ENCODE peak calls at places on chromosomes 13 and 19, in six cellular contexts. One of them, this sample, is unnamed.

GRCh38 chr13:51844862-51845573 is at the start of gene TMEM272:
- DNase-seq in cardiac fibroblast: peak
- DNase-seq in brain microvascular endothelial cell: peak
- DNase-seq in left lung: peak
- DNase-seq in ovary: peak
- DNase-seq in breast epithelium: no peak
- DNase-seq in this sample: no peak

GRCh38 chr13:59793107-59793506 is 370.6 kb downstream of the DIAPH3 start:
- DNase-seq in cardiac fibroblast: no peak
- DNase-seq in brain microvascular endothelial cell: no peak
- DNase-seq in left lung: no peak
- DNase-seq in ovary: no peak
- DNase-seq in breast epithelium: no peak
- DNase-seq in this sample: no peak

GRCh38 chr19:20840371-20840770 is 64.3 kb downstream of the ZNF66 start:
- DNase-seq in cardiac fibroblast: no peak
- DNase-seq in brain microvascular endothelial cell: no peak
- DNase-seq in left lung: no peak
- DNase-seq in ovary: no peak
- DNase-seq in breast epithelium: no peak
- DNase-seq in this sample: no peak

GRCh38 chr19:16327131-16327450 is 2.5 kb downstream of the KLF2 start:
- DNase-seq in cardiac fibroblast: no peak
- DNase-seq in brain microvascular endothelial cell: no peak
- DNase-seq in left lung: no peak
- DNase-seq in ovary: no peak
- DNase-seq in breast epithelium: no peak
- DNase-seq in this sample: no peak

GRCh38 chr19:10568444-10568825 is 344 bp downstream of the CDKN2D start:
- DNase-seq in cardiac fibroblast: no peak
- DNase-seq in brain microvascular endothelial cell: no peak
- DNase-seq in left lung: no peak
- DNase-seq in ovary: no peak
- DNase-seq in breast epithelium: peak
- DNase-seq in this sample: peak

GRCh38 chr13:98547455-98547854 is 29.5 kb downstream of the STK24 start:
- DNase-seq in cardiac fibroblast: no peak
- DNase-seq in brain microvascular endothelial cell: no peak
- DNase-seq in left lung: no peak
- DNase-seq in ovary: no peak
- DNase-seq in breast epithelium: no peak
- DNase-seq in this sample: no peak

GRCh38 chr19:36483653-36484052 is 5.7 kb downstream of the ZNF566 start:
- DNase-seq in cardiac fibroblast: no peak
- DNase-seq in brain microvascular endothelial cell: no peak
- DNase-seq in left lung: no peak
- DNase-seq in ovary: no peak
- DNase-seq in breast epithelium: no peak
- DNase-seq in this sample: no peak

GRCh38 chr19:3129112-3129511 is 6.7 kb upstream of the GNA15 start:
- DNase-seq in cardiac fibroblast: peak
- DNase-seq in brain microvascular endothelial cell: peak
- DNase-seq in left lung: no peak
- DNase-seq in ovary: no peak
- DNase-seq in breast epithelium: no peak
- DNase-seq in this sample: no peak

GRCh38 chr19:38095411-38096308 is 128.4 kb downstream of the DPF1 start:
- DNase-seq in cardiac fibroblast: peak
- DNase-seq in brain microvascular endothelial cell: peak
- DNase-seq in left lung: no peak
- DNase-seq in ovary: peak
- DNase-seq in breast epithelium: peak
- DNase-seq in this sample: no peak

GRCh38 chr13:35874704-35875103 is 256.5 kb downstream of the DCLK1 start:
- DNase-seq in cardiac fibroblast: no peak
- DNase-seq in brain microvascular endothelial cell: no peak
- DNase-seq in left lung: no peak
- DNase-seq in ovary: no peak
- DNase-seq in breast epithelium: no peak
- DNase-seq in this sample: no peak

GRCh38 chr13:70310720-70311119 is 202.5 kb upstream of the KLHL1 start:
- DNase-seq in cardiac fibroblast: peak
- DNase-seq in brain microvascular endothelial cell: peak
- DNase-seq in left lung: no peak
- DNase-seq in ovary: no peak
- DNase-seq in breast epithelium: no peak
- DNase-seq in this sample: no peak

GRCh38 chr13:24911135-24911524 is 147.2 kb downstream of the RNF17 start:
- DNase-seq in cardiac fibroblast: peak
- DNase-seq in brain microvascular endothelial cell: peak
- DNase-seq in left lung: no peak
- DNase-seq in ovary: no peak
- DNase-seq in breast epithelium: no peak
- DNase-seq in this sample: no peak

GRCh38 chr19:19539738-19540703 is 2.0 kb downstream of the CILP2 start:
- DNase-seq in cardiac fibroblast: peak
- DNase-seq in brain microvascular endothelial cell: peak
- DNase-seq in left lung: peak
- DNase-seq in ovary: peak
- DNase-seq in breast epithelium: no peak
- DNase-seq in this sample: peak

GRCh38 chr13:89822467-89822866 is 1525.0 kb upstream of the MIR17HG start:
- DNase-seq in cardiac fibroblast: no peak
- DNase-seq in brain microvascular endothelial cell: no peak
- DNase-seq in left lung: no peak
- DNase-seq in ovary: no peak
- DNase-seq in breast epithelium: no peak
- DNase-seq in this sample: no peak

GRCh38 chr13:65999441-65999840 is 1230.7 kb downstream of the PCDH9 start:
- DNase-seq in cardiac fibroblast: no peak
- DNase-seq in brain microvascular endothelial cell: no peak
- DNase-seq in left lung: no peak
- DNase-seq in ovary: no peak
- DNase-seq in breast epithelium: no peak
- DNase-seq in this sample: no peak

GRCh38 chr13:78382946-78383542 is 220.3 kb downstream of the POU4F1 start:
- DNase-seq in cardiac fibroblast: no peak
- DNase-seq in brain microvascular endothelial cell: no peak
- DNase-seq in left lung: no peak
- DNase-seq in ovary: no peak
- DNase-seq in breast epithelium: no peak
- DNase-seq in this sample: no peak

GRCh38 chr13:99983401-99984133 is 2.0 kb downstream of the ZIC2 start:
- DNase-seq in cardiac fibroblast: no peak
- DNase-seq in brain microvascular endothelial cell: no peak
- DNase-seq in left lung: no peak
- DNase-seq in ovary: no peak
- DNase-seq in breast epithelium: no peak
- DNase-seq in this sample: no peak

GRCh38 chr13:46679369-46680180 is 117.4 kb downstream of the ESD start:
- DNase-seq in cardiac fibroblast: peak
- DNase-seq in brain microvascular endothelial cell: peak
- DNase-seq in left lung: no peak
- DNase-seq in ovary: peak
- DNase-seq in breast epithelium: no peak
- DNase-seq in this sample: no peak

GRCh38 chr19:29006057-29006735 is 206.8 kb downstream of the UQCRFS1 start:
- DNase-seq in cardiac fibroblast: no peak
- DNase-seq in brain microvascular endothelial cell: no peak
- DNase-seq in left lung: no peak
- DNase-seq in ovary: no peak
- DNase-seq in breast epithelium: no peak
- DNase-seq in this sample: no peak

GRCh38 chr13:27170221-27170520 is 1.4 kb downstream of the USP12 start:
- DNase-seq in cardiac fibroblast: peak
- DNase-seq in brain microvascular endothelial cell: peak
- DNase-seq in left lung: no peak
- DNase-seq in ovary: no peak
- DNase-seq in breast epithelium: no peak
- DNase-seq in this sample: no peak

GRCh38 chr19:292281-292884 is 1.2 kb upstream of the PLPP2 start:
- DNase-seq in cardiac fibroblast: no peak
- DNase-seq in brain microvascular endothelial cell: no peak
- DNase-seq in left lung: peak
- DNase-seq in ovary: no peak
- DNase-seq in breast epithelium: no peak
- DNase-seq in this sample: no peak

GRCh38 chr19:290539-291521 is at the start of gene PLPP2:
- DNase-seq in cardiac fibroblast: peak
- DNase-seq in brain microvascular endothelial cell: no peak
- DNase-seq in left lung: peak
- DNase-seq in ovary: no peak
- DNase-seq in breast epithelium: peak
- DNase-seq in this sample: peak

GRCh38 chr19:289651-290538 is 1.3 kb downstream of the PLPP2 start:
- DNase-seq in cardiac fibroblast: no peak
- DNase-seq in brain microvascular endothelial cell: peak
- DNase-seq in left lung: peak
- DNase-seq in ovary: no peak
- DNase-seq in breast epithelium: peak
- DNase-seq in this sample: peak

GRCh38 chr19:292951-293350 is 1.7 kb upstream of the PLPP2 start:
- DNase-seq in cardiac fibroblast: no peak
- DNase-seq in brain microvascular endothelial cell: no peak
- DNase-seq in left lung: no peak
- DNase-seq in ovary: no peak
- DNase-seq in breast epithelium: no peak
- DNase-seq in this sample: no peak

GRCh38 chr19:291561-292280 is 518 bp upstream of the PLPP2 start:
- DNase-seq in cardiac fibroblast: no peak
- DNase-seq in brain microvascular endothelial cell: no peak
- DNase-seq in left lung: peak
- DNase-seq in ovary: no peak
- DNase-seq in breast epithelium: no peak
- DNase-seq in this sample: no peak
- H3K4me3 ChIP-seq in cardiac fibroblast: no peak
- H3K4me3 ChIP-seq in brain microvascular endothelial cell: no peak
- H3K4me3 ChIP-seq in left lung: no peak
- H3K4me3 ChIP-seq in ovary: peak
- H3K4me3 ChIP-seq in breast epithelium: peak
- H3K4me3 ChIP-seq in this sample: peak

GRCh38 chr13:97279913-97280312 is 57.8 kb downstream of the MBNL2 start:
- DNase-seq in cardiac fibroblast: peak
- DNase-seq in brain microvascular endothelial cell: peak
- DNase-seq in left lung: no peak
- DNase-seq in ovary: no peak
- DNase-seq in breast epithelium: no peak
- DNase-seq in this sample: no peak
- H3K4me3 ChIP-seq in cardiac fibroblast: no peak
- H3K4me3 ChIP-seq in brain microvascular endothelial cell: no peak
- H3K4me3 ChIP-seq in left lung: no peak
- H3K4me3 ChIP-seq in ovary: no peak
- H3K4me3 ChIP-seq in breast epithelium: no peak
- H3K4me3 ChIP-seq in this sample: no peak

DNA sequence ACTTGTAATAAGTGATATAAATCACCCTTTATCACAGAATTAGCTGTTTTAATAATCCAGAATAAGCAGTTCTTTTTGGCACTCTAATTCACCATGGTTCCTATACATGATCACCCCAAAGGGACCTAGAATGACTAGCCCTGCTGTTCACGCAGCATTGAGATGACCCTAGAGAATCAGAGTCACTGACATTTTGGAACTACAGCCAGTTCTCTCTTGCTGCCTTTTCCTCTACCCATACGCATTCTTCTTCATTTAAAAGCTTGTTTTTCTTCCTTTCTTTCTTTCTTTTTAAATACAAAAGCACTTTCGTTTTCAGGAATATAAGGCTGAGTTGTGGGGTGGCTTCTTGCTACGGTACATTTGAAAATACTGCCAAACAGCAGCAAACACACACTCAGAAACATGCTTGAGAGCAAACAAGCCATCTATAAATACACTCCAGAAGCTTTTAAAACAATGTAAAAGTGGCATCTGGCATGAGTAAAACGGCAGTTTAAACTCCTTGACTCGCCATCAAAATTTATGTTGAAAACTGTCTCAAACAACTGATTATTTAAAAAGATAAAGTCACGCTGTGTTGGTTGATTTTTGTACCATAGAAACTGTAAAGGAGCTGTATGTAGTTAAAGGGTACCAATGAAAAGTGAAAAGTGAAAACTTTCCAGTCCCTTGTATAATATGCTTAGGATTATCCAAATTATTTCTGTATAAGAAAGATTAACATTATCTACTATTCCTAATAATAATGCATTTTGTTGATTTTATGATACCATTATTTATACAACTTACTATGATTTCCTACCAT is 95.6 kb downstream of the PCDH9 start:
- DNase-seq in cardiac fibroblast: peak
- DNase-seq in brain microvascular endothelial cell: peak
- DNase-seq in left lung: no peak
- DNase-seq in ovary: no peak
- DNase-seq in breast epithelium: no peak
- DNase-seq in this sample: no peak
- H3K4me3 ChIP-seq in cardiac fibroblast: no peak
- H3K4me3 ChIP-seq in brain microvascular endothelial cell: peak
- H3K4me3 ChIP-seq in left lung: peak
- H3K4me3 ChIP-seq in ovary: no peak
- H3K4me3 ChIP-seq in breast epithelium: no peak
- H3K4me3 ChIP-seq in this sample: no peak

DNA sequence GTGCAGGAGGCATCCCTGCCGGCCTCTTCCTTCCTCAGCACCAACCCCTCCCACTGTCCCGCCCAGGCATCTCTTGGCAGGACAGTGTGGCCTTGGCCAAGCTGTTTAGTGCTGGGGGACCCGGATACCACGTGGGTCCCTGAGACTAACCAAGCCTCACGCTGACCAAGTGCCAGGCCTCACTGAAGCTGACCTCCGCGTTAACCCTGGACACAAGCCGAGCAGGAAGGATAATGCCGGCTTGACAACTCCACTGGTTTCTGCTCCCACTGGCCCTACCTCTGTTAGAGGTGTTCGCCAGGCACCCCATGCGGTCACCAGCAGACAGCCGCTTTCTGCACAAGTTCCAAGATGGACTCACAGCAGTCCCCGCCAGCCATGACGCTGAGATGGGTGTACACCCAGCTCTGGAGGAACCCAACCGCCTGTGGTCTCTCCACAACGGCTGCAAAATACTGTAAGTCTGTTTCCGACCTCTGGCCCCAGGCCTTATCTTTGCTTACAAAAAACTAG is 12.4 kb downstream of the GRTP1 start:
- DNase-seq in cardiac fibroblast: no peak
- DNase-seq in brain microvascular endothelial cell: no peak
- DNase-seq in left lung: no peak
- DNase-seq in ovary: peak
- DNase-seq in breast epithelium: no peak
- DNase-seq in this sample: no peak
- H3K4me3 ChIP-seq in cardiac fibroblast: no peak
- H3K4me3 ChIP-seq in brain microvascular endothelial cell: no peak
- H3K4me3 ChIP-seq in left lung: no peak
- H3K4me3 ChIP-seq in ovary: no peak
- H3K4me3 ChIP-seq in breast epithelium: no peak
- H3K4me3 ChIP-seq in this sample: no peak